ENCODE peak calls at places on chromosomes 12 and 14, in six cellular contexts. E is HCT116, P is K562, G is GM12878, R is HepG2, B is H1. N is an unnamed sample.

GRCh38 chr14:74326369-74327152 is 21.7 kb upstream of the VRTN start:
- DNase-seq in E (no peak), P (no peak), G (no peak), R (peak; percentile 26), B (peak; percentile 85), N (peak; percentile 94)

GRCh38 chr12:123109319-123109772 is 41.5 kb downstream of the PITPNM2 start:
- DNase-seq in E (no peak), P (no peak), G (no peak), R (no peak), B (no peak), N (no peak)

GRCh38 chr12:47209014-47209413 is 129.3 kb upstream of the AMIGO2 start:
- DNase-seq in E (no peak), P (no peak), G (no peak), R (no peak), B (no peak), N (no peak)

GRCh38 chr14:102508410-102508773 is 1.2 kb downstream of the ANKRD9 start:
- DNase-seq in E (no peak), P (peak; percentile 83), G (no peak), R (peak; percentile 59), B (no peak), N (no peak)

GRCh38 chr14:27392153-27392552 is 794.3 kb upstream of the NOVA1 start:
- DNase-seq in E (no peak), P (no peak), G (no peak), R (no peak), B (no peak), N (no peak)

GRCh38 chr12:47777741-47778558 is 4.9 kb downstream of the SLC48A1 start:
- DNase-seq in E (no peak), P (peak; percentile 75), G (no peak), R (no peak), B (no peak), N (no peak)

GRCh38 chr12:55707841-55708694 is at the start of gene ITGA7:
- DNase-seq in E (no peak), P (peak; percentile 71), G (no peak), R (no peak), B (peak; percentile 99), N (peak; percentile 92)

GRCh38 chr14:64074961-64075619 is 219.1 kb downstream of the ESR2 start:
- DNase-seq in E (no peak), P (no peak), G (no peak), R (no peak), B (no peak), N (no peak)

GRCh38 chr12:121110211-121110940 is 22.3 kb upstream of the P2RX7 start:
- DNase-seq in E (peak; percentile 56), P (peak; percentile 65), G (peak; percentile 78), R (peak; percentile 60), B (peak; percentile 68), N (peak; percentile 60)

GRCh38 chr12:89343127-89343526 is 9.2 kb downstream of the DUSP6 start:
- DNase-seq in E (no peak), P (no peak), G (no peak), R (no peak), B (no peak), N (no peak)

GRCh38 chr12:1436996-1437395 is 157.4 kb downstream of the FBXL14 start:
- DNase-seq in E (no peak), P (no peak), G (no peak), R (no peak), B (no peak), N (no peak)

GRCh38 chr12:57626111-57626928 is 6.7 kb downstream of the B4GALNT1 start:
- DNase-seq in E (no peak), P (no peak), G (no peak), R (no peak), B (peak; percentile 46), N (no peak)

GRCh38 chr12:57628280-57629191 is 4.5 kb downstream of the B4GALNT1 start:
- DNase-seq in E (no peak), P (no peak), G (no peak), R (no peak), B (peak; percentile 48), N (no peak)

GRCh38 chr12:57626929-57627445 is 6.0 kb downstream of the B4GALNT1 start:
- DNase-seq in E (no peak), P (no peak), G (no peak), R (no peak), B (no peak), N (no peak)

GRCh38 chr12:57625261-57626032 is 7.6 kb downstream of the B4GALNT1 start:
- DNase-seq in E (no peak), P (no peak), G (no peak), R (no peak), B (no peak), N (no peak)

DNA sequence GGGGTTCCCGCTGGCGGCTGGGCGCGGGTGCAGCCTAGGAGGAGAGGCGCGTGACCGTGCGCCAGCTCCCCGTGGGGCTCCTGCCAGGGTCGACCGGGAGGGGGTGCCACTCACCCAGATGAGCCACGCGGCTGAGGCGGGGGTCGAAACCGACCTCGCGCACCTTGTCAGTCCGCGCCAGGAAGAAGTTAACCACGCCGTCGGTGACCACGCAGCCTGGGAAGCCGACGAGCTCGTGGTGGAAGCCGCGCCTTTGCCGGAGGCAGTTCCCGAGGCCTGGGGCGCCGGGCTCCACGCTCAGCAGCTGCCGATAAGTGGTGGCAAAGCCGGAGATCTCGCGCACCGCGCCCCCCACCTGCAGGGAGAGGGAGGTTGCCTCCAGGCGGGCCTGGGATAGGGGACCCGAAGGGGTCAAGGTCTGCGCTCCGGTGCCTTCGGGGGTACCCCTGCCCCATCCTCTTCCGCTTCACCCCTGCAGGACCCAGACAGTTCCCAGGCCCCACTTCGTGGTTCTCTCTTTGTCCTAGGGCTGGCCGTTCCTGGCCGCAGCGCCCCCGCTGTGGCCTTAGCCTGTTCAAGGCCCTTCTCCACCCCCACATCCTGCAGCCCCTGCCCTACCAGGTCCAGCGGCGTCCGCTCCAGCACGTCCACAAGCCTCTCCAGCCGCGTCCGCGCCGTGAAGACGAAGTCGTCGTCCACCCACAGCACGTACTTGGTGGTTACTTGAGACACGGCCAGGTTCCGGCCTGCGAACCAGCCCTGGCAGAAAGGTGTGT is 5.3 kb downstream of the B4GALNT1 start:
- DNase-seq in E (no peak), P (no peak), G (no peak), R (no peak), B (peak; percentile 73), N (no peak)
- TF ChIP-seq ZNF274 in E (no peak), P (no peak), G (no peak), R (no peak), B (no peak), N (no peak)

DNA sequence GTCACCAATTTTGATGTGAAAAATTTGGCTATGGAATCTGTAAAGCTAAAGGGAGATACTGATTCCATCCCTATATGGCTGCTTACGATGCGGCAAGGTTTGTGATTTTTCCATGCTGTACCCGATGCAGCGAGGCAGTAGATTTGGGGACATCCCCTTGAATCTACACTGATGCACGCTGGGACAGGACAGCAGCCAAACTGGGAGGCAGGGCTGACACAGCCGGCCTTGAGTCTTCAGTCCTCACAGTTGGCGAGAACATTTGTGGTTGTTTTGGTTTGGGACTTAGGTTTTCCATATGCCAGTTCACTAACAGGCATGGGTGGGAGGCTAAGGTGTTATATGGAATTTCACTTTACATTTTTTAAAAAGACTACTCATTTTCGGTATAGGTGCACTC is 3.8 kb downstream of the GALNT16 start:
- DNase-seq in E (no peak), P (no peak), G (no peak), R (no peak), B (no peak), N (no peak)
- H3K9ac ChIP-seq in E (no peak overlapping the region), P (no peak overlapping the region), G (no peak overlapping the region), R (no peak overlapping the region), B (no peak overlapping the region), N (no peak overlapping the region)

DNA sequence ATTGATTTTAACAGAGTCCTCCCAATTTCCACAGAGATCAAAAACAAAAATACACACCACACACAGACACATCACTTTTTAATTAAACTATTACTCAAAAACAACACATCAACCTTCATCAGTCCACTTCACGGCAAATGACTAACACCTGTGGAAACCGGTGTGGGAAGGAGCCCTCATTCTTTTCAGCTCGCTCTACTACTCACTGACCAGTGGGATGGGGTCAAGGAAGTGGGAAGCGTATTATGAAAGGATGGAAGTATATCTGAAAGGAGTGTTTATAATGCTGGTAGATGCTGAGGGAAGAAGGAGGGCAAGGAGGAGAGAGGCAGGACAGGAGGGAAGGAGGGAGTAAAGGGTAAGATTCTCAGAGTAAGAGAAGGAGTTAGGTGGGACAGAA is 156.5 kb downstream of the EPS8 start:
- DNase-seq in E (peak; percentile 33), P (no peak), G (no peak), R (no peak), B (no peak), N (no peak)
- TF ChIP-seq ZNF274 in E (no peak), P (no peak), G (no peak), R (no peak), B (no peak), N (no peak)

GRCh38 chr12:67911293-67911637 is 78.0 kb upstream of the IFNG-AS1 start:
- DNase-seq in E (no peak), P (no peak), G (no peak), R (no peak), B (no peak), N (no peak)
- H3K9ac ChIP-seq in E (no peak overlapping the region), P (no peak overlapping the region), G (no peak overlapping the region), R (no peak overlapping the region), B (no peak overlapping the region), N (no peak overlapping the region)

GRCh38 chr14:61581955-61582615 is 113.2 kb upstream of the HIF1A start:
- DNase-seq in E (no peak), P (no peak), G (no peak), R (no peak), B (no peak), N (no peak)

GRCh38 chr14:61581340-61581739 is 114.0 kb upstream of the HIF1A start:
- DNase-seq in E (no peak), P (no peak), G (no peak), R (peak; percentile 80), B (no peak), N (no peak)

GRCh38 chr14:61577506-61577931 is 117.8 kb upstream of the HIF1A start:
- DNase-seq in E (no peak), P (no peak), G (no peak), R (no peak), B (no peak), N (no peak)

GRCh38 chr14:61575751-61576150 is 119.6 kb upstream of the HIF1A start:
- DNase-seq in E (no peak), P (no peak), G (no peak), R (no peak), B (no peak), N (no peak)

GRCh38 chr14:61578745-61579144 is 116.6 kb upstream of the HIF1A start:
- DNase-seq in E (no peak), P (no peak), G (no peak), R (no peak), B (no peak), N (no peak)
- TF ChIP-seq ZNF274 in E (no peak), P (no peak), G (no peak), R (no peak), B (no peak), N (no peak)

GRCh38 chr12:112876506-112876905 is 30.3 kb upstream of the OAS1 start:
- DNase-seq in E (no peak), P (no peak), G (no peak), R (no peak), B (no peak), N (no peak)
- H3K9ac ChIP-seq in E (no peak overlapping the region), P (no peak overlapping the region), G (no peak overlapping the region), R (no peak overlapping the region), B (no peak overlapping the region), N (no peak overlapping the region)

GRCh38 chr14:90760591-90761316 is 55.5 kb downstream of the TTC7B start:
- DNase-seq in E (no peak), P (peak; percentile 34), G (no peak), R (peak; percentile 38), B (peak; percentile 51), N (no peak)
- TF ChIP-seq ZNF274 in E (no peak), P (no peak), G (no peak), R (no peak), B (no peak), N (no peak)